ENCODE peak calls at places on chromosomes 13 and 19, in five cellular contexts. L is activated naive CD4-positive, alpha-beta T cell; O is C1 segment of cervical spinal cord; I is epithelial cell of esophagus; H is iris pigment epithelial cell. X is an unnamed sample.

GRCh38 chr19:42422576-42423461 is 4.4 kb downstream of the LIPE start:
- DNase-seq in O (no peak), I (peak; percentile 74), L (peak; percentile 58), H (no peak), X (no peak)

GRCh38 chr19:34217952-34218817 is 36.2 kb upstream of the GARRE1 start:
- DNase-seq in I (peak; percentile 81), L (peak; percentile 15), H (peak; percentile 99), O (no peak), X (no peak)

GRCh38 chr19:4519521-4520277 is 1.4 kb upstream of the PLIN4 start:
- DNase-seq in O (peak; percentile 27), L (no peak), I (peak; percentile 57), H (no peak), X (no peak)

GRCh38 chr13:103952183-103952582 is 886.0 kb upstream of the SLC10A2 start:
- DNase-seq in I (peak; percentile 5), H (no peak), L (no peak), O (no peak), X (no peak)

GRCh38 chr13:48155850-48156249 is 60.9 kb upstream of the MED4 start:
- DNase-seq in L (no peak), O (no peak), H (peak; percentile 82), I (peak; percentile 97), X (no peak)

GRCh38 chr19:19661675-19662251 is 1.7 kb downstream of the ATP13A1 start:
- DNase-seq in H (peak; percentile 49), O (peak; percentile 22), I (no peak), L (no peak), X (peak; percentile 65)

GRCh38 chr13:38415233-38415632 is 65.6 kb downstream of the UFM1 start:
- DNase-seq in H (peak; percentile 53), O (no peak), I (peak; percentile 37), L (no peak), X (peak; percentile 11)

GRCh38 chr19:49691243-49692101 is 556 bp downstream of the CPT1C start:
- DNase-seq in I (peak; percentile 45), H (peak; percentile 68), L (no peak), O (peak; percentile 77), X (no peak)

GRCh38 chr19:3284759-3285646 is 60.5 kb downstream of the CELF5 start:
- DNase-seq in H (peak; percentile 69), I (peak; percentile 85), L (peak; percentile 42), O (no peak), X (no peak)

GRCh38 chr19:12567951-12568350 is 16.7 kb upstream of the ZNF564 start:
- DNase-seq in H (peak; percentile 28), I (no peak), O (no peak), L (no peak), X (no peak)

GRCh38 chr13:108146642-108147041 is 68.7 kb downstream of the LIG4 start:
- DNase-seq in H (no peak), O (no peak), I (no peak), L (no peak), X (no peak)

GRCh38 chr19:15303105-15303780 is 29.1 kb downstream of the BRD4 start:
- DNase-seq in O (no peak), I (no peak), L (no peak), H (peak; percentile 65), X (no peak)

GRCh38 chr19:45446295-45446694 is 21.5 kb upstream of the FOSB start:
- DNase-seq in I (peak; percentile 56), L (no peak), H (no peak), O (no peak), X (no peak)

GRCh38 chr19:12789904-12790619 is 1.2 kb upstream of the JUNB start:
- DNase-seq in H (peak; percentile 97), L (peak; percentile 75), I (peak; percentile 98), O (peak; percentile 90), X (peak; percentile 92)

GRCh38 chr19:2798733-2799132 is 13.4 kb downstream of the THOP1 start:
- DNase-seq in H (peak; percentile 9), I (no peak), L (no peak), O (no peak), X (no peak)

GRCh38 chr19:4732680-4733114 is 9.1 kb upstream of the DPP9 start:
- DNase-seq in O (peak; percentile 17), I (peak; percentile 73), H (peak; percentile 46), L (no peak), X (peak; percentile 65)

GRCh38 chr13:110702591-110703526 is 3.1 kb downstream of the CARS2 start:
- DNase-seq in O (no peak), L (no peak), I (peak; percentile 23), H (no peak), X (no peak)

GRCh38 chr19:43439183-43440063 is 24.7 kb downstream of the TEX101 start:
- DNase-seq in L (peak; percentile 27), O (no peak), H (no peak), I (peak; percentile 91), X (no peak)

GRCh38 chr19:15107056-15108010 is at the start of gene SYDE1:
- DNase-seq in L (no peak), O (peak; percentile 26), H (peak; percentile 43), I (no peak), X (no peak)

GRCh38 chr19:58409010-58409790 is 751 bp downstream of the ZNF584 start:
- DNase-seq in I (peak; percentile 38), O (peak; percentile 40), H (no peak), L (no peak), X (no peak)

GRCh38 chr13:46801831-46802230 is 4.9 kb upstream of the ESD start:
- DNase-seq in O (no peak), I (peak; percentile 39), H (peak; percentile 36), L (no peak), X (no peak)

GRCh38 chr19:42563352-42564210 is 31.1 kb downstream of the CEACAM8 start:
- DNase-seq in H (peak; percentile 55), O (peak; percentile 23), L (no peak), I (peak; percentile 61), X (no peak)

GRCh38 chr13:48160879-48161278 is 66.0 kb upstream of the MED4 start:
- DNase-seq in H (peak; percentile 29), I (peak; percentile 81), O (no peak), L (no peak), X (no peak)

GRCh38 chr19:2043269-2043641 is 7.8 kb downstream of the MKNK2 start:
- DNase-seq in O (no peak), L (no peak), I (no peak), H (no peak), X (no peak)

GRCh38 chr19:5927439-5927821 is 13.4 kb downstream of the CAPS start:
- DNase-seq in I (no peak), H (no peak), O (no peak), L (no peak), X (peak; percentile 67)

GRCh38 chr13:106176103-106176502 is 359.4 kb downstream of the EFNB2 start:
- DNase-seq in I (no peak), L (no peak), H (peak; percentile 49), O (no peak), X (no peak)

GRCh38 chr19:10543420-10544241 is at the start of gene ATG4D:
- DNase-seq in I (peak; percentile 78), H (peak; percentile 54), O (peak; percentile 87), L (peak; percentile 71), X (peak; percentile 98)

GRCh38 chr13:91245283-91245682 is 102.2 kb upstream of the MIR17HG start:
- DNase-seq in L (no peak), H (no peak), I (no peak), O (no peak), X (no peak)

GRCh38 chr13:114161028-114161556 is 18.0 kb upstream of the CFAP97D2 start:
- DNase-seq in L (no peak), O (no peak), I (no peak), H (no peak), X (no peak)

X was measured in GM12892.